ENCODE peak calls at places on chromosomes 13 and 19, in eight cellular contexts. I is nephron progenitor cell; U is left ventricle myocardium inferior; P is T1000; G is uterus; J is fibroblast of mammary gland; K is brain microvascular endothelial cell; T is stimulated activated CD8-positive, alpha-beta memory T cell treated with anti-CD3 and anti-CD28 coated beads, Interleukin-4, amount 100 ng/mL, for 24 hours. X is an unnamed sample.

GRCh38 chr19:6103217-6103644 is 7.1 kb downstream of the RFX2 start:
- DNase-seq in J (peak; percentile 92), G (peak; percentile 82), U (peak; percentile 72), K (peak; percentile 63), T (no peak), P (peak; percentile 48), I (no peak), X (peak; percentile 83)

GRCh38 chr19:51079486-51080110 is 3.1 kb downstream of the KLK14 start:
- DNase-seq in P (no peak), G (no peak), I (no peak), U (peak; percentile 75), T (no peak), J (peak; percentile 16), K (no peak), X (peak; percentile 30)

GRCh38 chr13:112071011-112071901 is 4.3 kb downstream of the SOX1 start:
- DNase-seq in U (no peak), J (no peak), T (no peak), G (no peak), I (peak; percentile 12), P (no peak), K (no peak), X (no peak)

GRCh38 chr19:45419396-45419795 is 4.3 kb downstream of the ERCC1 start:
- DNase-seq in T (no peak), G (no peak), P (no peak), I (no peak), U (no peak), J (no peak), K (no peak), X (no peak)

GRCh38 chr19:8630796-8631424 is 477 bp downstream of the NFILZ start:
- DNase-seq in G (no peak), T (no peak), I (no peak), P (no peak), J (no peak), U (no peak), K (no peak), X (no peak)

GRCh38 chr13:36819811-36820140 is 754 bp downstream of the RFXAP start:
- DNase-seq in P (no peak), T (no peak), J (peak; percentile 36), K (peak; percentile 10), I (no peak), U (no peak), G (no peak), X (no peak)

GRCh38 chr13:35874704-35875103 is 256.5 kb downstream of the DCLK1 start:
- DNase-seq in T (no peak), U (peak; percentile 56), P (no peak), I (no peak), J (no peak), K (no peak), G (no peak), X (no peak)

GRCh38 chr19:53908106-53908932 is 759 bp upstream of the CACNG7 start:
- DNase-seq in J (peak; percentile 46), K (peak; percentile 30), G (no peak), U (no peak), P (no peak), T (peak; percentile 36), I (peak; percentile 70), X (peak; percentile 92)

GRCh38 chr13:73261739-73262216 is 203.0 kb downstream of the KLF5 start:
- DNase-seq in G (no peak), I (no peak), J (no peak), P (no peak), T (no peak), U (no peak), K (no peak), X (no peak)

GRCh38 chr13:28528848-28529247 is 33.9 kb upstream of the FLT1 start:
- DNase-seq in K (no peak), J (peak; percentile 24), G (no peak), P (no peak), T (no peak), I (no peak), U (no peak), X (no peak)

GRCh38 chr19:31255174-31255862 is 93.9 kb downstream of the TSHZ3 start:
- DNase-seq in I (no peak), G (no peak), J (no peak), P (no peak), K (no peak), T (no peak), U (no peak), X (no peak)

GRCh38 chr19:40588110-40588854 is 11.6 kb downstream of the SHKBP1 start:
- DNase-seq in P (peak; percentile 17), T (no peak), U (no peak), G (no peak), J (peak; percentile 50), I (no peak), K (peak; percentile 32), X (no peak)

GRCh38 chr19:34316741-34317241 is 48.2 kb upstream of the GPI start:
- DNase-seq in J (peak; percentile 67), P (no peak), G (no peak), I (no peak), U (no peak), T (no peak), K (peak; percentile 24), X (no peak)

X was measured in cerebellum.